ENCODE peak calls at places on chromosomes 4 and X, in nine cellular contexts. Y is CD4-positive, CD25-positive, alpha-beta regulatory T cell; I is A673; E is SK-N-SH; B is dorsolateral prefrontal cortex; G is CD4-positive, alpha-beta memory T cell; K is foreskin keratinocyte; Q is neural progenitor cell; S is heart right ventricle. R is an unnamed sample.

GRCh38 chr4:3025881-3026280 is 48.5 kb downstream of the HTT-AS start:
- DNase-seq in Y (no peak), I (no peak), E (no peak), B (no peak), G (no peak), K (no peak), Q (no peak), S (no peak), R (no peak)

GRCh38 chr4:127400736-127401346 is 231.9 kb upstream of the INTU start:
- DNase-seq in Y (no peak), I (peak; percentile 87), E (peak; percentile 28), B (no peak), G (no peak), K (peak; percentile 18), Q (peak; percentile 70), S (peak; percentile 25), R (peak; percentile 88)

GRCh38 chrX:39816871-39817731 is 280.7 kb downstream of the BCOR start:
- DNase-seq in Y (no peak), I (peak; percentile 57), E (no peak), B (peak; percentile 70), G (no peak), K (no peak), Q (peak; percentile 68), S (no peak), R (no peak)

GRCh38 chrX:34653811-34654210 is 3.3 kb downstream of the TMEM47 start:
- DNase-seq in Y (no peak), I (peak; percentile 67), E (no peak), B (no peak), G (no peak), K (no peak), Q (peak; percentile 88), S (no peak), R (no peak)

GRCh38 chr4:27000820-27001219 is 140.2 kb downstream of the STIM2 start:
- DNase-seq in Y (no peak), I (no peak), E (no peak), B (no peak), G (peak; percentile 28), K (no peak), Q (no peak), S (no peak), R (peak; percentile 72)

GRCh38 chr4:149987330-149987751 is 90.9 kb upstream of the DCLK2 start:
- DNase-seq in Y (no peak), I (peak; percentile 98), E (peak; percentile 8), B (no peak), G (no peak), K (no peak), Q (no peak), S (no peak), R (no peak)

GRCh38 chr4:181418491-181418890 is 824.7 kb upstream of the TENM3 start:
- DNase-seq in Y (no peak), I (no peak), E (no peak), B (no peak), G (no peak), K (no peak), Q (peak; percentile 13), S (no peak), R (no peak)

GRCh38 chr4:89196745-89197144 is 85.4 kb downstream of the TIGD2 start:
- DNase-seq in Y (no peak), I (no peak), E (no peak), B (no peak), G (no peak), K (no peak), Q (no peak), S (no peak), R (no peak)

GRCh38 chr4:187840814-187841213 is 154.8 kb upstream of the ZFP42 start:
- DNase-seq in Y (no peak), I (peak; percentile 3), E (no peak), B (no peak), G (no peak), K (peak; percentile 0), Q (no peak), S (no peak), R (no peak)

GRCh38 chr4:15232725-15233597 is 194.9 kb upstream of the C1QTNF7 start:
- DNase-seq in Y (no peak), I (no peak), E (no peak), B (no peak), G (no peak), K (peak; percentile 60), Q (no peak), S (no peak), R (no peak)

GRCh38 chrX:54248309-54248708 is 65.3 kb upstream of the FAM120C start:
- DNase-seq in Y (no peak), I (peak; percentile 10), E (no peak), B (no peak), G (peak; percentile 1), K (no peak), Q (no peak), S (no peak), R (peak; percentile 68)

GRCh38 chr4:103108547-103108946 is 8.9 kb upstream of the BDH2 start:
- DNase-seq in Y (no peak), I (no peak), E (no peak), B (no peak), G (no peak), K (no peak), Q (no peak), S (no peak), R (no peak)

GRCh38 chrX:108257556-108257955 is 166.0 kb downstream of the ATG4A start:
- DNase-seq in Y (no peak), I (no peak), E (no peak), B (no peak), G (no peak), K (no peak), Q (no peak), S (no peak), R (no peak)
- H3K27me3 ChIP-seq in Y (no peaks in the 10 kb centered on the region), I (peaks cover 7% of the 10 kb centered on the region), E (no peaks in the 10 kb centered on the region), B (peaks cover 20% of the 10 kb centered on the region), G (no peaks in the 10 kb centered on the region), K (no peaks in the 10 kb centered on the region), Q (no peaks in the 10 kb centered on the region), S (no peaks in the 10 kb centered on the region), R (no peaks in the 10 kb centered on the region)

GRCh38 chr4:5888706-5889696 is 3.9 kb downstream of the CRMP1 start:
- DNase-seq in Y (no peak), I (no peak), E (no peak), B (no peak), G (no peak), K (no peak), Q (no peak), S (no peak), R (peak; percentile 37)
- H3K27me3 ChIP-seq in Y (peaks cover 27% of the 10 kb centered on the region), I (peaks cover 16% of the 10 kb centered on the region), E (peaks cover 28% of the 10 kb centered on the region), B (peaks cover 43% of the 10 kb centered on the region), G (peaks cover 24% of the 10 kb centered on the region), K (peaks cover 80% of the 10 kb centered on the region), Q (peaks cover 54% of the 10 kb centered on the region), S (peaks cover 86% of the 10 kb centered on the region), R (no peaks in the 10 kb centered on the region)

GRCh38 chr4:7302781-7303180 is 110.4 kb downstream of the SORCS2 start:
- DNase-seq in Y (no peak), I (no peak), E (no peak), B (no peak), G (no peak), K (no peak), Q (no peak), S (no peak), R (no peak)
- H3K27me3 ChIP-seq in Y (no peaks in the 10 kb centered on the region), I (peaks cover 29% of the 10 kb centered on the region), E (peaks cover 5% of the 10 kb centered on the region), B (no peaks in the 10 kb centered on the region), G (no peaks in the 10 kb centered on the region), K (peaks cover 17% of the 10 kb centered on the region), Q (no peaks in the 10 kb centered on the region), S (peaks cover 12% of the 10 kb centered on the region), R (no peaks in the 10 kb centered on the region)

GRCh38 chr4:17781831-17782287 is 438 bp upstream of the FAM184B start:
- DNase-seq in Y (no peak), I (no peak), E (no peak), B (peak; percentile 41), G (no peak), K (no peak), Q (peak; percentile 44), S (no peak), R (no peak)
- H3K27me3 ChIP-seq in Y (peaks cover 20% of the 10 kb centered on the region), I (peaks cover 24% of the 10 kb centered on the region), E (no peaks in the 10 kb centered on the region), B (no peaks in the 10 kb centered on the region), G (no peaks in the 10 kb centered on the region), K (peaks cover 38% of the 10 kb centered on the region), Q (peaks cover 72% of the 10 kb centered on the region), S (peaks cover 35% of the 10 kb centered on the region), R (no peaks in the 10 kb centered on the region)

GRCh38 chrX:132489256-132490085 is 633 bp upstream of the MBNL3 start:
- DNase-seq in Y (peak; percentile 25), I (peak; percentile 61), E (peak; percentile 69), B (peak; percentile 47), G (peak; percentile 55), K (peak; percentile 42), Q (peak; percentile 66), S (peak; percentile 66), R (peak; percentile 71)
- H3K27me3 ChIP-seq in Y (peaks cover 2% of the 10 kb centered on the region), I (peaks cover 2% of the 10 kb centered on the region), E (peaks cover 35% of the 10 kb centered on the region), B (peaks cover 16% of the 10 kb centered on the region), G (no peaks in the 10 kb centered on the region), K (no peaks in the 10 kb centered on the region), Q (peaks cover 64% of the 10 kb centered on the region), S (no peaks in the 10 kb centered on the region), R (no peaks in the 10 kb centered on the region)

GRCh38 chr4:108325561-108325960 is 156.8 kb upstream of the LEF1 start:
- DNase-seq in Y (no peak), I (no peak), E (no peak), B (no peak), G (no peak), K (no peak), Q (no peak), S (no peak), R (no peak)

GRCh38 chr4:108331905-108332632 is 163.3 kb upstream of the LEF1 start:
- DNase-seq in Y (no peak), I (no peak), E (no peak), B (no peak), G (no peak), K (no peak), Q (no peak), S (no peak), R (no peak)

GRCh38 chr4:108333353-108333920 is 164.7 kb upstream of the LEF1 start:
- DNase-seq in Y (no peak), I (no peak), E (no peak), B (no peak), G (no peak), K (no peak), Q (no peak), S (no peak), R (peak; percentile 64)

GRCh38 chr4:108324450-108324849 is 155.7 kb upstream of the LEF1 start:
- DNase-seq in Y (no peak), I (no peak), E (no peak), B (no peak), G (no peak), K (no peak), Q (no peak), S (no peak), R (no peak)

GRCh38 chr4:108328033-108328732 is 159.5 kb upstream of the LEF1 start:
- DNase-seq in Y (no peak), I (no peak), E (no peak), B (no peak), G (no peak), K (no peak), Q (no peak), S (no peak), R (no peak)
- H3K27me3 ChIP-seq in Y (no peaks in the 10 kb centered on the region), I (peaks cover 6% of the 10 kb centered on the region), E (no peaks in the 10 kb centered on the region), B (no peaks in the 10 kb centered on the region), G (no peaks in the 10 kb centered on the region), K (peaks cover 18% of the 10 kb centered on the region), Q (no peaks in the 10 kb centered on the region), S (peaks cover 5% of the 10 kb centered on the region), R (no peaks in the 10 kb centered on the region)

GRCh38 chr4:37326852-37327251 is 82.3 kb downstream of the NWD2 start:
- DNase-seq in Y (no peak), I (no peak), E (no peak), B (no peak), G (no peak), K (no peak), Q (no peak), S (no peak), R (no peak)
- H3K27me3 ChIP-seq in Y (no peaks in the 10 kb centered on the region), I (no peaks in the 10 kb centered on the region), E (no peaks in the 10 kb centered on the region), B (no peaks in the 10 kb centered on the region), G (no peaks in the 10 kb centered on the region), K (no peaks in the 10 kb centered on the region), Q (no peaks in the 10 kb centered on the region), S (no peaks in the 10 kb centered on the region), R (no peaks in the 10 kb centered on the region)

R was measured in Karpas-422.